ENCODE peak calls at places on chromosomes 3 and 15, in ten cellular contexts. H, T, P, B, U, C, Z, D, I and S are unnamed samples.

GRCh38 chr3:134965849-134966248 is 170.8 kb downstream of the EPHB1 start:
- DNase-seq in H (no peak), T (no peak), P (no peak), B (no peak), U (no peak), C (no peak), Z (no peak), D (no peak), I (no peak), S (no peak)

GRCh38 chr3:86923071-86923476 is 67.9 kb downstream of the VGLL3 start:
- DNase-seq in H (no peak), T (no peak), P (no peak), B (no peak), U (no peak), C (no peak), Z (no peak), D (peak), I (no peak), S (no peak)

GRCh38 chr3:108182339-108182738 is 39.9 kb downstream of the IFT57 start:
- DNase-seq in H (no peak), T (no peak), P (no peak), B (no peak), U (peak), C (no peak), Z (no peak), D (no peak), I (no peak), S (no peak)

GRCh38 chr15:53808058-53808703 is 48.7 kb upstream of the WDR72 start:
- DNase-seq in H (no peak), T (no peak), P (no peak), B (no peak), U (no peak), C (no peak), Z (no peak), D (peak), I (peak), S (no peak)

GRCh38 chr15:48358681-48359152 is 27.5 kb downstream of the DUT start:
- DNase-seq in H (no peak), T (no peak), P (no peak), B (no peak), U (peak), C (no peak), Z (no peak), D (no peak), I (peak), S (no peak)

GRCh38 chr3:127744216-127744815 is 71.6 kb downstream of the ABTB1 start:
- DNase-seq in H (no peak), T (no peak), P (no peak), B (no peak), U (no peak), C (no peak), Z (no peak), D (no peak), I (no peak), S (no peak)

GRCh38 chr3:184351511-184352148 is 9.8 kb downstream of the CLCN2 start:
- DNase-seq in H (no peak), T (no peak), P (no peak), B (no peak), U (no peak), C (no peak), Z (no peak), D (no peak), I (no peak), S (no peak)

GRCh38 chr15:32873292-32874114 is 155.7 kb downstream of the GREM1 start:
- DNase-seq in H (no peak), T (no peak), P (no peak), B (no peak), U (no peak), C (no peak), Z (no peak), D (no peak), I (no peak), S (no peak)

GRCh38 chr15:36595625-36596024 is 16.2 kb downstream of the CDIN1 start:
- DNase-seq in H (no peak), T (no peak), P (no peak), B (no peak), U (no peak), C (no peak), Z (no peak), D (no peak), I (no peak), S (no peak)

GRCh38 chr15:51649659-51650521 is 27.3 kb upstream of the DMXL2 start:
- DNase-seq in H (peak), T (peak), P (no peak), B (no peak), U (peak), C (no peak), Z (peak), D (peak), I (peak), S (peak)

GRCh38 chr15:39202641-39203040 is 378.2 kb upstream of the THBS1 start:
- DNase-seq in H (no peak), T (no peak), P (no peak), B (no peak), U (no peak), C (no peak), Z (no peak), D (no peak), I (no peak), S (no peak)

GRCh38 chr3:123327480-123327879 is 121.4 kb downstream of the ADCY5 start:
- DNase-seq in H (no peak), T (no peak), P (no peak), B (no peak), U (no peak), C (no peak), Z (no peak), D (no peak), I (no peak), S (no peak)

GRCh38 chr3:64906011-64906410 is 218.2 kb upstream of the ADAMTS9 start:
- DNase-seq in H (no peak), T (no peak), P (no peak), B (no peak), U (no peak), C (no peak), Z (no peak), D (no peak), I (no peak), S (no peak)

GRCh38 chr3:109432833-109433232 is 95.5 kb upstream of the DPPA4 start:
- DNase-seq in H (no peak), T (no peak), P (no peak), B (no peak), U (no peak), C (no peak), Z (no peak), D (no peak), I (no peak), S (no peak)

GRCh38 chr15:42499888-42500609 is 4.6 kb downstream of the SNAP23 start:
- DNase-seq in H (no peak), T (no peak), P (no peak), B (peak), U (no peak), C (peak), Z (no peak), D (no peak), I (peak), S (no peak)

GRCh38 chr3:59392116-59392515 is 342.3 kb upstream of the CFAP20DC start:
- DNase-seq in H (no peak), T (no peak), P (no peak), B (no peak), U (no peak), C (no peak), Z (no peak), D (no peak), I (no peak), S (no peak)

GRCh38 chr3:71328917-71329316 is 254.6 kb downstream of the FOXP1 start:
- DNase-seq in H (no peak), T (no peak), P (no peak), B (no peak), U (no peak), C (no peak), Z (no peak), D (no peak), I (no peak), S (no peak)

GRCh38 chr3:112629425-112629824 is 11.5 kb downstream of the CCDC80 start:
- DNase-seq in H (no peak), T (no peak), P (no peak), B (no peak), U (no peak), C (peak), Z (no peak), D (peak), I (peak), S (peak)

GRCh38 chr3:195895900-195896360 is 12.4 kb downstream of the TNK2 start:
- DNase-seq in H (peak), T (peak), P (no peak), B (peak), U (peak), C (no peak), Z (no peak), D (peak), I (peak), S (no peak)

GRCh38 chr3:133448478-133449122 is 48.7 kb downstream of the BFSP2 start:
- DNase-seq in H (peak), T (peak), P (no peak), B (no peak), U (no peak), C (no peak), Z (no peak), D (no peak), I (no peak), S (no peak)

GRCh38 chr3:33796137-33796536 is 2.3 kb upstream of the PDCD6IP start:
- DNase-seq in H (no peak), T (no peak), P (no peak), B (no peak), U (no peak), C (no peak), Z (no peak), D (no peak), I (no peak), S (no peak)

GRCh38 chr3:23865595-23866396 is 51.0 kb downstream of the NKIRAS1 start:
- DNase-seq in H (peak), T (no peak), P (no peak), B (peak), U (no peak), C (no peak), Z (no peak), D (no peak), I (peak), S (peak)

GRCh38 chr3:177487635-177488186 is 290.4 kb upstream of the TBL1XR1 start:
- DNase-seq in H (no peak), T (no peak), P (no peak), B (no peak), U (no peak), C (no peak), Z (no peak), D (no peak), I (no peak), S (no peak)

GRCh38 chr15:61095804-61096506 is 133.1 kb downstream of the RORA start:
- DNase-seq in H (no peak), T (no peak), P (no peak), B (no peak), U (no peak), C (no peak), Z (no peak), D (no peak), I (no peak), S (no peak)

GRCh38 chr15:29539736-29540135 is 270.1 kb upstream of the NSMCE3 start:
- DNase-seq in H (no peak), T (no peak), P (no peak), B (no peak), U (no peak), C (no peak), Z (no peak), D (no peak), I (no peak), S (no peak)

GRCh38 chr3:108125550-108126071 is 34.8 kb upstream of the CD47 start:
- DNase-seq in H (no peak), T (peak), P (no peak), B (no peak), U (peak), C (no peak), Z (no peak), D (peak), I (peak), S (peak)

GRCh38 chr3:66993082-66993481 is 5.0 kb upstream of the KBTBD8 start:
- DNase-seq in H (no peak), T (no peak), P (no peak), B (no peak), U (no peak), C (no peak), Z (no peak), D (peak), I (no peak), S (no peak)

GRCh38 chr15:52523192-52523591 is 5.5 kb downstream of the MYO5A start:
- DNase-seq in H (no peak), T (no peak), P (no peak), B (no peak), U (no peak), C (no peak), Z (no peak), D (no peak), I (peak), S (peak)

GRCh38 chr15:48330855-48331795 is at the start of gene DUT:
- DNase-seq in H (peak), T (peak), P (peak), B (peak), U (peak), C (peak), Z (no peak), D (peak), I (peak), S (peak)

GRCh38 chr3:157443873-157444770 is 7.5 kb downstream of the PTX3 start:
- DNase-seq in H (no peak), T (no peak), P (no peak), B (no peak), U (no peak), C (no peak), Z (no peak), D (no peak), I (no peak), S (no peak)